ENCODE peak calls at places on chromosomes 7 and 10, in ten cellular contexts. One of them, this sample, is unnamed.

GRCh38 chr10:3898821-3899220 is 113.8 kb upstream of the KLF6 start:
- DNase-seq in esophagus squamous epithelium: no peak
- DNase-seq in neural crest cell: no peak
- DNase-seq in dorsolateral prefrontal cortex: no peak
- DNase-seq in colonic mucosa: no peak
- DNase-seq in AG10803: peak; percentile 13
- DNase-seq in cardiac fibroblast: no peak
- DNase-seq in CD8-positive, alpha-beta T cell: no peak
- DNase-seq in ascending aorta: no peak
- DNase-seq in heart right ventricle: no peak
- DNase-seq in this sample: no peak

GRCh38 chr7:129367349-129367699 is 66.9 kb upstream of the STRIP2 start:
- DNase-seq in AG10803: no peak
- DNase-seq in cardiac fibroblast: no peak
- DNase-seq in neural crest cell: no peak
- DNase-seq in colonic mucosa: no peak
- DNase-seq in dorsolateral prefrontal cortex: no peak
- DNase-seq in ascending aorta: no peak
- DNase-seq in heart right ventricle: no peak
- DNase-seq in esophagus squamous epithelium: no peak
- DNase-seq in CD8-positive, alpha-beta T cell: no peak
- DNase-seq in this sample: no peak

GRCh38 chr10:70474780-70475179 is 3.8 kb upstream of the PALD1 start:
- DNase-seq in dorsolateral prefrontal cortex: no peak
- DNase-seq in cardiac fibroblast: no peak
- DNase-seq in colonic mucosa: no peak
- DNase-seq in CD8-positive, alpha-beta T cell: no peak
- DNase-seq in AG10803: no peak
- DNase-seq in ascending aorta: no peak
- DNase-seq in heart right ventricle: no peak
- DNase-seq in neural crest cell: no peak
- DNase-seq in esophagus squamous epithelium: no peak
- DNase-seq in this sample: no peak

GRCh38 chr10:13046861-13047528 is 45.5 kb upstream of the CCDC3 start:
- DNase-seq in ascending aorta: no peak
- DNase-seq in heart right ventricle: no peak
- DNase-seq in CD8-positive, alpha-beta T cell: no peak
- DNase-seq in esophagus squamous epithelium: no peak
- DNase-seq in colonic mucosa: no peak
- DNase-seq in neural crest cell: no peak
- DNase-seq in dorsolateral prefrontal cortex: no peak
- DNase-seq in cardiac fibroblast: no peak
- DNase-seq in AG10803: no peak
- DNase-seq in this sample: no peak

GRCh38 chr10:131943021-131943814 is 38.5 kb downstream of the BNIP3 start:
- DNase-seq in dorsolateral prefrontal cortex: no peak
- DNase-seq in colonic mucosa: no peak
- DNase-seq in heart right ventricle: no peak
- DNase-seq in cardiac fibroblast: peak; percentile 31
- DNase-seq in esophagus squamous epithelium: no peak
- DNase-seq in AG10803: no peak
- DNase-seq in CD8-positive, alpha-beta T cell: no peak
- DNase-seq in neural crest cell: no peak
- DNase-seq in ascending aorta: peak; percentile 39
- DNase-seq in this sample: no peak

GRCh38 chr10:125761961-125762360 is 13.7 kb downstream of the MMP21 start:
- DNase-seq in dorsolateral prefrontal cortex: no peak
- DNase-seq in AG10803: no peak
- DNase-seq in CD8-positive, alpha-beta T cell: no peak
- DNase-seq in neural crest cell: no peak
- DNase-seq in cardiac fibroblast: no peak
- DNase-seq in colonic mucosa: no peak
- DNase-seq in esophagus squamous epithelium: no peak
- DNase-seq in heart right ventricle: no peak
- DNase-seq in ascending aorta: no peak
- DNase-seq in this sample: no peak

GRCh38 chr7:106038289-106038688 is 73.8 kb downstream of the SYPL1 start:
- DNase-seq in AG10803: no peak
- DNase-seq in cardiac fibroblast: no peak
- DNase-seq in esophagus squamous epithelium: no peak
- DNase-seq in heart right ventricle: no peak
- DNase-seq in CD8-positive, alpha-beta T cell: no peak
- DNase-seq in dorsolateral prefrontal cortex: no peak
- DNase-seq in ascending aorta: no peak
- DNase-seq in neural crest cell: no peak
- DNase-seq in colonic mucosa: no peak
- DNase-seq in this sample: no peak

GRCh38 chr7:3965794-3966395 is 664.8 kb downstream of the SDK1 start:
- DNase-seq in colonic mucosa: no peak
- DNase-seq in heart right ventricle: no peak
- DNase-seq in cardiac fibroblast: no peak
- DNase-seq in CD8-positive, alpha-beta T cell: no peak
- DNase-seq in ascending aorta: no peak
- DNase-seq in AG10803: no peak
- DNase-seq in neural crest cell: no peak
- DNase-seq in esophagus squamous epithelium: no peak
- DNase-seq in dorsolateral prefrontal cortex: no peak
- DNase-seq in this sample: no peak

GRCh38 chr10:77636967-77637473 is 588 bp downstream of the KCNMA1 start:
- DNase-seq in CD8-positive, alpha-beta T cell: no peak
- DNase-seq in heart right ventricle: no peak
- DNase-seq in cardiac fibroblast: no peak
- DNase-seq in colonic mucosa: no peak
- DNase-seq in neural crest cell: no peak
- DNase-seq in dorsolateral prefrontal cortex: no peak
- DNase-seq in esophagus squamous epithelium: no peak
- DNase-seq in AG10803: no peak
- DNase-seq in ascending aorta: peak; percentile 67
- DNase-seq in this sample: no peak

GRCh38 chr7:13990984-13991790 is 1.7 kb upstream of the ETV1 start:
- DNase-seq in esophagus squamous epithelium: peak; percentile 45
- DNase-seq in ascending aorta: peak; percentile 99
- DNase-seq in cardiac fibroblast: peak; percentile 99
- DNase-seq in colonic mucosa: peak; percentile 94
- DNase-seq in heart right ventricle: peak; percentile 99
- DNase-seq in CD8-positive, alpha-beta T cell: peak; percentile 21
- DNase-seq in AG10803: peak; percentile 97
- DNase-seq in dorsolateral prefrontal cortex: peak; percentile 92
- DNase-seq in neural crest cell: peak; percentile 94
- DNase-seq in this sample: peak; percentile 98

GRCh38 chr10:91511549-91512330 is 101.6 kb downstream of the HECTD2 start:
- DNase-seq in CD8-positive, alpha-beta T cell: no peak
- DNase-seq in ascending aorta: no peak
- DNase-seq in cardiac fibroblast: peak; percentile 81
- DNase-seq in heart right ventricle: no peak
- DNase-seq in esophagus squamous epithelium: no peak
- DNase-seq in AG10803: peak; percentile 92
- DNase-seq in colonic mucosa: no peak
- DNase-seq in neural crest cell: no peak
- DNase-seq in dorsolateral prefrontal cortex: no peak
- DNase-seq in this sample: no peak

GRCh38 chr10:45374451-45375052 is 536 bp downstream of the ALOX5 start:
- DNase-seq in esophagus squamous epithelium: no peak
- DNase-seq in heart right ventricle: no peak
- DNase-seq in neural crest cell: no peak
- DNase-seq in colonic mucosa: no peak
- DNase-seq in dorsolateral prefrontal cortex: no peak
- DNase-seq in ascending aorta: no peak
- DNase-seq in AG10803: no peak
- DNase-seq in CD8-positive, alpha-beta T cell: no peak
- DNase-seq in cardiac fibroblast: no peak
- DNase-seq in this sample: no peak

GRCh38 chr10:11875499-11876281 is 52.5 kb downstream of the PROSER2 start:
- DNase-seq in AG10803: peak; percentile 93
- DNase-seq in colonic mucosa: peak; percentile 87
- DNase-seq in neural crest cell: no peak
- DNase-seq in esophagus squamous epithelium: peak; percentile 11
- DNase-seq in CD8-positive, alpha-beta T cell: no peak
- DNase-seq in ascending aorta: peak; percentile 81
- DNase-seq in dorsolateral prefrontal cortex: no peak
- DNase-seq in heart right ventricle: peak; percentile 72
- DNase-seq in cardiac fibroblast: peak; percentile 96
- DNase-seq in this sample: no peak

GRCh38 chr7:101635484-101635883 is 6.4 kb upstream of the MYL10 start:
- DNase-seq in heart right ventricle: no peak
- DNase-seq in esophagus squamous epithelium: no peak
- DNase-seq in colonic mucosa: no peak
- DNase-seq in AG10803: no peak
- DNase-seq in dorsolateral prefrontal cortex: no peak
- DNase-seq in ascending aorta: no peak
- DNase-seq in CD8-positive, alpha-beta T cell: no peak
- DNase-seq in neural crest cell: no peak
- DNase-seq in cardiac fibroblast: no peak
- DNase-seq in this sample: no peak

GRCh38 chr7:81260152-81260551 is 341.3 kb upstream of the SEMA3C start:
- DNase-seq in colonic mucosa: no peak
- DNase-seq in heart right ventricle: no peak
- DNase-seq in dorsolateral prefrontal cortex: no peak
- DNase-seq in neural crest cell: no peak
- DNase-seq in AG10803: no peak
- DNase-seq in cardiac fibroblast: no peak
- DNase-seq in CD8-positive, alpha-beta T cell: no peak
- DNase-seq in ascending aorta: no peak
- DNase-seq in esophagus squamous epithelium: no peak
- DNase-seq in this sample: no peak

GRCh38 chr7:81256991-81257390 is 338.1 kb upstream of the SEMA3C start:
- DNase-seq in heart right ventricle: no peak
- DNase-seq in esophagus squamous epithelium: no peak
- DNase-seq in CD8-positive, alpha-beta T cell: no peak
- DNase-seq in ascending aorta: no peak
- DNase-seq in dorsolateral prefrontal cortex: no peak
- DNase-seq in neural crest cell: peak; percentile 14
- DNase-seq in colonic mucosa: no peak
- DNase-seq in cardiac fibroblast: peak; percentile 66
- DNase-seq in AG10803: peak; percentile 46
- DNase-seq in this sample: no peak
- TF ChIP-seq CTCF in heart right ventricle: peak; percentile 31
- TF ChIP-seq CTCF in esophagus squamous epithelium: no peak
- TF ChIP-seq CTCF in CD8-positive, alpha-beta T cell: no peak
- TF ChIP-seq CTCF in ascending aorta: peak; percentile 7
- TF ChIP-seq CTCF in dorsolateral prefrontal cortex: no peak
- TF ChIP-seq CTCF in neural crest cell: peak; percentile 47
- TF ChIP-seq CTCF in colonic mucosa: no peak
- TF ChIP-seq CTCF in cardiac fibroblast: peak; percentile 41
- TF ChIP-seq CTCF in AG10803: peak; percentile 44
- TF ChIP-seq CTCF in this sample: peak; percentile 23

DNA sequence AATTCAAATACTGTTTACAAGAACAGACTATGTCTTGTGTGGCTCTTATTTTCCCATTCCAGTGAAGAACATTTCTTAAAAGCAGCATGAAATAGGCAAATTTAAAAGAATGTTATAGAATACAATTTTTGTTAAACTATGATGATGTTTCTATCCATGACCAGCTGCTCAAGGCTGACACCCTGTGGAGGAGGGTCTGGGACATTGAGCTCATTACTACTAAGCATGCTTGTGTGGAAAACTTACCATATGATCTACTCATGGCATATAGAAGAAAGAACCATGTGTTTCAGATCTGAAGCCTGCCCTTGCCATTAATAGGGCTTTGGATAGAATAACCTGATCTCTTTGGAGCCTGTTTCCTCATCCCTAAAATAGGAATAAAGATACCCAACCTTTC is 125.0 kb downstream of the FOXP2 start:
- DNase-seq in neural crest cell: no peak
- DNase-seq in CD8-positive, alpha-beta T cell: no peak
- DNase-seq in ascending aorta: no peak
- DNase-seq in dorsolateral prefrontal cortex: peak; percentile 12
- DNase-seq in heart right ventricle: peak; percentile 4
- DNase-seq in esophagus squamous epithelium: no peak
- DNase-seq in cardiac fibroblast: peak; percentile 5
- DNase-seq in colonic mucosa: peak; percentile 21
- DNase-seq in AG10803: peak; percentile 9
- DNase-seq in this sample: no peak
- TF ChIP-seq CTCF in neural crest cell: peak; percentile 41
- TF ChIP-seq CTCF in CD8-positive, alpha-beta T cell: no peak
- TF ChIP-seq CTCF in ascending aorta: peak; percentile 24
- TF ChIP-seq CTCF in dorsolateral prefrontal cortex: peak; percentile 25
- TF ChIP-seq CTCF in heart right ventricle: no peak
- TF ChIP-seq CTCF in esophagus squamous epithelium: peak; percentile 18
- TF ChIP-seq CTCF in cardiac fibroblast: peak; percentile 6
- TF ChIP-seq CTCF in colonic mucosa: no peak
- TF ChIP-seq CTCF in AG10803: peak; percentile 58
- TF ChIP-seq CTCF in this sample: peak; percentile 75

GRCh38 chr10:106609466-106609865 is 555.0 kb downstream of the SORCS1 start:
- DNase-seq in cardiac fibroblast: no peak
- DNase-seq in heart right ventricle: no peak
- DNase-seq in esophagus squamous epithelium: no peak
- DNase-seq in ascending aorta: no peak
- DNase-seq in CD8-positive, alpha-beta T cell: no peak
- DNase-seq in colonic mucosa: no peak
- DNase-seq in neural crest cell: no peak
- DNase-seq in dorsolateral prefrontal cortex: no peak
- DNase-seq in AG10803: no peak
- DNase-seq in this sample: no peak

GRCh38 chr10:106612381-106612780 is 552.1 kb downstream of the SORCS1 start:
- DNase-seq in CD8-positive, alpha-beta T cell: no peak
- DNase-seq in heart right ventricle: no peak
- DNase-seq in neural crest cell: no peak
- DNase-seq in esophagus squamous epithelium: no peak
- DNase-seq in AG10803: no peak
- DNase-seq in cardiac fibroblast: no peak
- DNase-seq in dorsolateral prefrontal cortex: no peak
- DNase-seq in ascending aorta: no peak
- DNase-seq in colonic mucosa: no peak
- DNase-seq in this sample: no peak

GRCh38 chr10:106614293-106614692 is 550.2 kb downstream of the SORCS1 start:
- DNase-seq in cardiac fibroblast: no peak
- DNase-seq in neural crest cell: no peak
- DNase-seq in esophagus squamous epithelium: no peak
- DNase-seq in dorsolateral prefrontal cortex: no peak
- DNase-seq in CD8-positive, alpha-beta T cell: no peak
- DNase-seq in colonic mucosa: no peak
- DNase-seq in ascending aorta: no peak
- DNase-seq in heart right ventricle: no peak
- DNase-seq in AG10803: no peak
- DNase-seq in this sample: no peak

GRCh38 chr10:106608101-106608500 is 556.4 kb downstream of the SORCS1 start:
- DNase-seq in neural crest cell: no peak
- DNase-seq in CD8-positive, alpha-beta T cell: no peak
- DNase-seq in esophagus squamous epithelium: no peak
- DNase-seq in cardiac fibroblast: peak; percentile 32
- DNase-seq in colonic mucosa: no peak
- DNase-seq in AG10803: no peak
- DNase-seq in heart right ventricle: no peak
- DNase-seq in dorsolateral prefrontal cortex: no peak
- DNase-seq in ascending aorta: no peak
- DNase-seq in this sample: no peak

GRCh38 chr10:106609867-106610266 is 554.6 kb downstream of the SORCS1 start:
- DNase-seq in AG10803: no peak
- DNase-seq in esophagus squamous epithelium: no peak
- DNase-seq in colonic mucosa: no peak
- DNase-seq in heart right ventricle: no peak
- DNase-seq in neural crest cell: no peak
- DNase-seq in ascending aorta: no peak
- DNase-seq in CD8-positive, alpha-beta T cell: no peak
- DNase-seq in dorsolateral prefrontal cortex: no peak
- DNase-seq in cardiac fibroblast: peak; percentile 34
- DNase-seq in this sample: no peak
- TF ChIP-seq CTCF in AG10803: peak; percentile 16
- TF ChIP-seq CTCF in esophagus squamous epithelium: no peak
- TF ChIP-seq CTCF in colonic mucosa: no peak
- TF ChIP-seq CTCF in heart right ventricle: no peak
- TF ChIP-seq CTCF in neural crest cell: peak; percentile 46
- TF ChIP-seq CTCF in ascending aorta: no peak
- TF ChIP-seq CTCF in CD8-positive, alpha-beta T cell: no peak
- TF ChIP-seq CTCF in dorsolateral prefrontal cortex: no peak
- TF ChIP-seq CTCF in cardiac fibroblast: peak; percentile 24
- TF ChIP-seq CTCF in this sample: peak; percentile 22

GRCh38 chr10:43377393-43377883 is 6.0 kb downstream of the FXYD4 start:
- DNase-seq in cardiac fibroblast: no peak
- DNase-seq in colonic mucosa: no peak
- DNase-seq in AG10803: no peak
- DNase-seq in neural crest cell: no peak
- DNase-seq in ascending aorta: no peak
- DNase-seq in CD8-positive, alpha-beta T cell: no peak
- DNase-seq in dorsolateral prefrontal cortex: no peak
- DNase-seq in heart right ventricle: no peak
- DNase-seq in esophagus squamous epithelium: no peak
- DNase-seq in this sample: no peak
- TF ChIP-seq CTCF in cardiac fibroblast: no peak
- TF ChIP-seq CTCF in colonic mucosa: no peak
- TF ChIP-seq CTCF in AG10803: no peak
- TF ChIP-seq CTCF in neural crest cell: peak; percentile 63
- TF ChIP-seq CTCF in ascending aorta: no peak
- TF ChIP-seq CTCF in CD8-positive, alpha-beta T cell: no peak
- TF ChIP-seq CTCF in dorsolateral prefrontal cortex: no peak
- TF ChIP-seq CTCF in heart right ventricle: no peak
- TF ChIP-seq CTCF in esophagus squamous epithelium: no peak
- TF ChIP-seq CTCF in this sample: no peak

This sample was measured in osteocyte.